ENCODE peak calls at places on chromosomes 16 and 17, in four cellular contexts. L is NCI-H345, X is NCI-H446 treated with DMSO at 0.1 percent for 48 hours, N is upper lobe of right lung. T is an unnamed sample.

GRCh38 chr17:41417576-41418015 is 6.8 kb downstream of the KRT37 start:
- DNase-seq in N (no peak), X (no peak), L (no peak), T (no peak)

GRCh38 chr17:29603109-29603674 is 10.3 kb downstream of the ANKRD13B start:
- DNase-seq in X (no peak), N (no peak), L (no peak), T (no peak)

GRCh38 chr16:58433569-58433951 is 41.3 kb downstream of the GINS3 start:
- DNase-seq in L (no peak), X (no peak), N (no peak), T (no peak)

GRCh38 chr17:8292639-8293395 is 2.4 kb downstream of the SLC25A35 start:
- DNase-seq in N (no peak), L (no peak), X (no peak), T (no peak)

GRCh38 chr17:559699-560378 is 154.8 kb downstream of the VPS53 start:
- DNase-seq in N (no peak), X (no peak), L (no peak), T (peak)

GRCh38 chr16:17345043-17345442 is 125.7 kb downstream of the XYLT1 start:
- DNase-seq in L (no peak), N (no peak), X (no peak), T (peak)

GRCh38 chr16:5633845-5634440 is 536.3 kb upstream of the EEF2KMT start:
- DNase-seq in L (peak), N (no peak), X (no peak), T (no peak)

GRCh38 chr16:49081556-49081955 is 200.1 kb downstream of the CBLN1 start:
- DNase-seq in X (no peak), L (no peak), N (no peak), T (no peak)

GRCh38 chr16:2483160-2483559 is 8.2 kb downstream of the TBC1D24 start:
- DNase-seq in L (no peak), X (peak), N (no peak), T (no peak)

GRCh38 chr16:2964416-2965223 is 545 bp downstream of the KREMEN2 start:
- DNase-seq in N (no peak), X (peak), L (peak), T (no peak)

GRCh38 chr16:31876955-31877828 is 3.6 kb downstream of the ZNF267 start:
- DNase-seq in X (no peak), L (no peak), N (no peak), T (no peak)

GRCh38 chr16:426115-426905 is 861 bp downstream of the RAB11FIP3 start:
- DNase-seq in N (no peak), X (no peak), L (no peak), T (no peak)

GRCh38 chr16:20318437-20318836 is 8.9 kb downstream of the GP2 start:
- DNase-seq in L (no peak), X (no peak), N (no peak), T (no peak)

GRCh38 chr17:31571124-31571892 is 179.8 kb downstream of the RAB11FIP4 start:
- DNase-seq in L (no peak), X (no peak), N (no peak), T (peak)

GRCh38 chr17:3913531-3914318 is 2.5 kb downstream of the P2RX1 start:
- DNase-seq in N (peak), L (peak), X (peak), T (peak)

GRCh38 chr16:85436636-85437160 is 176.4 kb upstream of the GSE1 start:
- DNase-seq in X (peak), N (no peak), L (no peak), T (no peak)

GRCh38 chr17:55437165-55437605 is 15.6 kb upstream of the MMD start:
- DNase-seq in N (no peak), L (no peak), X (no peak), T (no peak)

GRCh38 chr17:75241996-75242460 is 19.4 kb downstream of the GGA3 start:
- DNase-seq in L (no peak), N (no peak), X (no peak), T (no peak)

GRCh38 chr17:10857976-10858375 is 20.1 kb upstream of the PIRT start:
- DNase-seq in X (no peak), L (no peak), N (no peak), T (no peak)

GRCh38 chr17:27600471-27600870 is 30.5 kb upstream of the LGALS9 start:
- DNase-seq in L (no peak), X (no peak), N (no peak), T (no peak)

GRCh38 chr16:843771-844170 is 43.2 kb upstream of the GNG13 start:
- DNase-seq in N (no peak), L (no peak), X (no peak), T (no peak)

GRCh38 chr17:76871668-76872067 is 3.5 kb downstream of the MGAT5B start:
- DNase-seq in X (no peak), L (no peak), N (no peak), T (no peak)

GRCh38 chr16:49529646-49530045 is 156.0 kb downstream of the C16orf78 start:
- DNase-seq in X (no peak), N (no peak), L (no peak), T (no peak)

GRCh38 chr17:47957591-47958490 is at the start of gene PRR15L:
- DNase-seq in L (peak), N (peak), X (no peak), T (no peak)

GRCh38 chr17:19805006-19805405 is 56.9 kb upstream of the ALDH3A1 start:
- DNase-seq in L (no peak), X (no peak), N (no peak), T (no peak)

GRCh38 chr17:31696184-31696602 is 162.9 kb downstream of the COPRS start:
- DNase-seq in L (no peak), X (peak), N (peak), T (peak)

T was measured in sigmoid colon.